ENCODE peak calls at places on chromosome 15, in eight cellular contexts. One of them, this sample, is unnamed.

GRCh38 chr15:31487811-31488436 is 161.3 kb downstream of the KLF13 start:
- DNase-seq in GM04504: no peak
- DNase-seq in adrenal gland: no peak
- DNase-seq in amniotic stem cell: no peak
- DNase-seq in posterior vena cava: peak
- DNase-seq in HTR-8/SVneo: no peak
- DNase-seq in fibroblast of the conjunctiva: no peak
- DNase-seq in HT1080: no peak
- DNase-seq in this sample: peak

GRCh38 chr15:87362531-87362930 is 894.0 kb downstream of the NTRK3 start:
- DNase-seq in HT1080: peak
- DNase-seq in posterior vena cava: no peak
- DNase-seq in adrenal gland: no peak
- DNase-seq in fibroblast of the conjunctiva: no peak
- DNase-seq in GM04504: no peak
- DNase-seq in HTR-8/SVneo: no peak
- DNase-seq in amniotic stem cell: no peak
- DNase-seq in this sample: no peak

GRCh38 chr15:90870354-90871096 is 2.1 kb downstream of the FURIN start:
- DNase-seq in adrenal gland: no peak
- DNase-seq in posterior vena cava: no peak
- DNase-seq in fibroblast of the conjunctiva: no peak
- DNase-seq in HTR-8/SVneo: no peak
- DNase-seq in HT1080: peak
- DNase-seq in GM04504: no peak
- DNase-seq in amniotic stem cell: no peak
- DNase-seq in this sample: peak

GRCh38 chr15:39553947-39554731 is 26.7 kb upstream of the THBS1 start:
- DNase-seq in HTR-8/SVneo: no peak
- DNase-seq in GM04504: no peak
- DNase-seq in posterior vena cava: no peak
- DNase-seq in adrenal gland: no peak
- DNase-seq in fibroblast of the conjunctiva: no peak
- DNase-seq in HT1080: no peak
- DNase-seq in amniotic stem cell: no peak
- DNase-seq in this sample: no peak

GRCh38 chr15:29071907-29072273 is 186.1 kb downstream of the APBA2 start:
- DNase-seq in adrenal gland: no peak
- DNase-seq in HTR-8/SVneo: no peak
- DNase-seq in posterior vena cava: no peak
- DNase-seq in fibroblast of the conjunctiva: no peak
- DNase-seq in HT1080: no peak
- DNase-seq in amniotic stem cell: no peak
- DNase-seq in GM04504: no peak
- DNase-seq in this sample: peak

GRCh38 chr15:69807752-69808151 is 290.0 kb downstream of the TLE3 start:
- DNase-seq in fibroblast of the conjunctiva: no peak
- DNase-seq in GM04504: no peak
- DNase-seq in HT1080: peak
- DNase-seq in HTR-8/SVneo: peak
- DNase-seq in amniotic stem cell: peak
- DNase-seq in adrenal gland: no peak
- DNase-seq in posterior vena cava: no peak
- DNase-seq in this sample: no peak

GRCh38 chr15:63539517-63539916 is 35.1 kb downstream of the USP3 start:
- DNase-seq in fibroblast of the conjunctiva: no peak
- DNase-seq in posterior vena cava: no peak
- DNase-seq in adrenal gland: peak
- DNase-seq in HT1080: no peak
- DNase-seq in amniotic stem cell: no peak
- DNase-seq in HTR-8/SVneo: no peak
- DNase-seq in GM04504: no peak
- DNase-seq in this sample: no peak

GRCh38 chr15:76206325-76206976 is 104.8 kb downstream of the ETFA start:
- DNase-seq in HT1080: peak
- DNase-seq in GM04504: no peak
- DNase-seq in amniotic stem cell: no peak
- DNase-seq in HTR-8/SVneo: no peak
- DNase-seq in fibroblast of the conjunctiva: peak
- DNase-seq in adrenal gland: peak
- DNase-seq in posterior vena cava: no peak
- DNase-seq in this sample: peak

GRCh38 chr15:53305554-53305953 is 453.9 kb downstream of the WDR72 start:
- DNase-seq in HT1080: no peak
- DNase-seq in amniotic stem cell: no peak
- DNase-seq in HTR-8/SVneo: no peak
- DNase-seq in adrenal gland: no peak
- DNase-seq in fibroblast of the conjunctiva: no peak
- DNase-seq in posterior vena cava: no peak
- DNase-seq in GM04504: no peak
- DNase-seq in this sample: no peak

GRCh38 chr15:29008846-29009245 is 123.1 kb downstream of the APBA2 start:
- DNase-seq in fibroblast of the conjunctiva: no peak
- DNase-seq in HTR-8/SVneo: no peak
- DNase-seq in adrenal gland: no peak
- DNase-seq in GM04504: no peak
- DNase-seq in amniotic stem cell: no peak
- DNase-seq in posterior vena cava: peak
- DNase-seq in HT1080: no peak
- DNase-seq in this sample: no peak

GRCh38 chr15:66565731-66566130 is at the start of gene LCTL:
- DNase-seq in posterior vena cava: peak
- DNase-seq in HTR-8/SVneo: peak
- DNase-seq in amniotic stem cell: no peak
- DNase-seq in fibroblast of the conjunctiva: no peak
- DNase-seq in GM04504: no peak
- DNase-seq in adrenal gland: no peak
- DNase-seq in HT1080: peak
- DNase-seq in this sample: no peak

GRCh38 chr15:55394694-55395093 is 13.5 kb downstream of the CCPG1 start:
- DNase-seq in GM04504: no peak
- DNase-seq in amniotic stem cell: no peak
- DNase-seq in posterior vena cava: no peak
- DNase-seq in HT1080: no peak
- DNase-seq in HTR-8/SVneo: no peak
- DNase-seq in adrenal gland: no peak
- DNase-seq in fibroblast of the conjunctiva: no peak
- DNase-seq in this sample: no peak

GRCh38 chr15:73323956-73324355 is 44.8 kb downstream of the HCN4 start:
- DNase-seq in HT1080: no peak
- DNase-seq in HTR-8/SVneo: no peak
- DNase-seq in fibroblast of the conjunctiva: no peak
- DNase-seq in amniotic stem cell: no peak
- DNase-seq in adrenal gland: no peak
- DNase-seq in posterior vena cava: peak
- DNase-seq in GM04504: no peak
- DNase-seq in this sample: no peak

GRCh38 chr15:73573572-73573971 is 59.6 kb downstream of the NPTN start:
- DNase-seq in fibroblast of the conjunctiva: peak
- DNase-seq in posterior vena cava: no peak
- DNase-seq in HTR-8/SVneo: no peak
- DNase-seq in adrenal gland: peak
- DNase-seq in HT1080: peak
- DNase-seq in amniotic stem cell: no peak
- DNase-seq in GM04504: no peak
- DNase-seq in this sample: no peak

GRCh38 chr15:99361541-99362185 is 110.4 kb downstream of the LRRC28 start:
- DNase-seq in GM04504: no peak
- DNase-seq in fibroblast of the conjunctiva: peak
- DNase-seq in amniotic stem cell: no peak
- DNase-seq in posterior vena cava: no peak
- DNase-seq in adrenal gland: no peak
- DNase-seq in HTR-8/SVneo: no peak
- DNase-seq in HT1080: no peak
- DNase-seq in this sample: no peak

GRCh38 chr15:101709466-101709865 is 14.8 kb downstream of the TARS3 start:
- DNase-seq in posterior vena cava: no peak
- DNase-seq in HT1080: no peak
- DNase-seq in amniotic stem cell: no peak
- DNase-seq in adrenal gland: no peak
- DNase-seq in GM04504: no peak
- DNase-seq in HTR-8/SVneo: no peak
- DNase-seq in fibroblast of the conjunctiva: no peak
- DNase-seq in this sample: no peak

GRCh38 chr15:66132251-66132816 is 121.2 kb downstream of the MEGF11 start:
- DNase-seq in GM04504: no peak
- DNase-seq in posterior vena cava: no peak
- DNase-seq in adrenal gland: no peak
- DNase-seq in fibroblast of the conjunctiva: no peak
- DNase-seq in HTR-8/SVneo: no peak
- DNase-seq in HT1080: no peak
- DNase-seq in amniotic stem cell: no peak
- DNase-seq in this sample: peak

GRCh38 chr15:98069256-98069655 is 108.8 kb downstream of the ARRDC4 start:
- DNase-seq in posterior vena cava: no peak
- DNase-seq in amniotic stem cell: no peak
- DNase-seq in fibroblast of the conjunctiva: no peak
- DNase-seq in adrenal gland: no peak
- DNase-seq in HTR-8/SVneo: no peak
- DNase-seq in HT1080: no peak
- DNase-seq in GM04504: no peak
- DNase-seq in this sample: no peak

GRCh38 chr15:80403712-80404056 is 498 bp upstream of the ARNT2 start:
- DNase-seq in HT1080: no peak
- DNase-seq in amniotic stem cell: no peak
- DNase-seq in GM04504: no peak
- DNase-seq in adrenal gland: no peak
- DNase-seq in HTR-8/SVneo: no peak
- DNase-seq in fibroblast of the conjunctiva: no peak
- DNase-seq in posterior vena cava: no peak
- DNase-seq in this sample: peak

GRCh38 chr15:52709172-52709979 is 30.2 kb upstream of the ATOSA start:
- DNase-seq in posterior vena cava: no peak
- DNase-seq in HTR-8/SVneo: no peak
- DNase-seq in fibroblast of the conjunctiva: no peak
- DNase-seq in HT1080: no peak
- DNase-seq in amniotic stem cell: no peak
- DNase-seq in adrenal gland: no peak
- DNase-seq in GM04504: no peak
- DNase-seq in this sample: no peak

GRCh38 chr15:85380860-85381535 is 595 bp downstream of the AKAP13 start:
- DNase-seq in HTR-8/SVneo: peak
- DNase-seq in HT1080: peak
- DNase-seq in GM04504: no peak
- DNase-seq in posterior vena cava: peak
- DNase-seq in adrenal gland: peak
- DNase-seq in amniotic stem cell: peak
- DNase-seq in fibroblast of the conjunctiva: no peak
- DNase-seq in this sample: no peak

GRCh38 chr15:30929064-30929669 is 25.5 kb downstream of the FAN1 start:
- DNase-seq in HTR-8/SVneo: no peak
- DNase-seq in fibroblast of the conjunctiva: no peak
- DNase-seq in adrenal gland: no peak
- DNase-seq in GM04504: no peak
- DNase-seq in amniotic stem cell: no peak
- DNase-seq in HT1080: no peak
- DNase-seq in posterior vena cava: no peak
- DNase-seq in this sample: no peak

GRCh38 chr15:77497942-77498361 is 77.3 kb downstream of the HMG20A start:
- DNase-seq in HTR-8/SVneo: no peak
- DNase-seq in amniotic stem cell: no peak
- DNase-seq in fibroblast of the conjunctiva: no peak
- DNase-seq in posterior vena cava: no peak
- DNase-seq in adrenal gland: no peak
- DNase-seq in GM04504: no peak
- DNase-seq in HT1080: no peak
- DNase-seq in this sample: peak

GRCh38 chr15:48144889-48145288 is 24.1 kb downstream of the SLC24A5 start:
- DNase-seq in HTR-8/SVneo: no peak
- DNase-seq in HT1080: no peak
- DNase-seq in posterior vena cava: no peak
- DNase-seq in adrenal gland: no peak
- DNase-seq in fibroblast of the conjunctiva: no peak
- DNase-seq in amniotic stem cell: no peak
- DNase-seq in GM04504: no peak
- DNase-seq in this sample: no peak

GRCh38 chr15:40108061-40108854 is 421 bp downstream of the BMF start:
- DNase-seq in HTR-8/SVneo: no peak
- DNase-seq in HT1080: peak
- DNase-seq in GM04504: no peak
- DNase-seq in adrenal gland: peak
- DNase-seq in posterior vena cava: peak
- DNase-seq in amniotic stem cell: no peak
- DNase-seq in fibroblast of the conjunctiva: no peak
- DNase-seq in this sample: peak

GRCh38 chr15:81296218-81296617 is 27.7 kb downstream of the STARD5 start:
- DNase-seq in adrenal gland: no peak
- DNase-seq in fibroblast of the conjunctiva: no peak
- DNase-seq in HTR-8/SVneo: no peak
- DNase-seq in posterior vena cava: no peak
- DNase-seq in amniotic stem cell: no peak
- DNase-seq in GM04504: no peak
- DNase-seq in HT1080: no peak
- DNase-seq in this sample: no peak

GRCh38 chr15:74840851-74841760 is 1.9 kb downstream of the ULK3 start:
- DNase-seq in amniotic stem cell: no peak
- DNase-seq in adrenal gland: no peak
- DNase-seq in HTR-8/SVneo: no peak
- DNase-seq in HT1080: no peak
- DNase-seq in fibroblast of the conjunctiva: no peak
- DNase-seq in posterior vena cava: no peak
- DNase-seq in GM04504: no peak
- DNase-seq in this sample: no peak

GRCh38 chr15:57761562-57761961 is 55.0 kb downstream of the POLR2M start:
- DNase-seq in GM04504: no peak
- DNase-seq in posterior vena cava: no peak
- DNase-seq in adrenal gland: no peak
- DNase-seq in fibroblast of the conjunctiva: no peak
- DNase-seq in amniotic stem cell: no peak
- DNase-seq in HT1080: no peak
- DNase-seq in HTR-8/SVneo: no peak
- DNase-seq in this sample: no peak

GRCh38 chr15:77508541-77509505 is 88.1 kb downstream of the HMG20A start:
- DNase-seq in HT1080: peak
- DNase-seq in GM04504: no peak
- DNase-seq in posterior vena cava: peak
- DNase-seq in HTR-8/SVneo: no peak
- DNase-seq in fibroblast of the conjunctiva: no peak
- DNase-seq in adrenal gland: peak
- DNase-seq in amniotic stem cell: no peak
- DNase-seq in this sample: no peak

GRCh38 chr15:51907136-51907862 is 64.3 kb downstream of the LEO1 start:
- DNase-seq in posterior vena cava: no peak
- DNase-seq in amniotic stem cell: no peak
- DNase-seq in adrenal gland: peak
- DNase-seq in fibroblast of the conjunctiva: no peak
- DNase-seq in GM04504: no peak
- DNase-seq in HT1080: peak
- DNase-seq in HTR-8/SVneo: no peak
- DNase-seq in this sample: peak

GRCh38 chr15:80849308-80849707 is 70.1 kb downstream of the CEMIP start:
- DNase-seq in posterior vena cava: no peak
- DNase-seq in HT1080: peak
- DNase-seq in GM04504: peak
- DNase-seq in adrenal gland: peak
- DNase-seq in HTR-8/SVneo: peak
- DNase-seq in fibroblast of the conjunctiva: peak
- DNase-seq in amniotic stem cell: peak
- DNase-seq in this sample: peak

GRCh38 chr15:33581032-33581431 is 270.3 kb downstream of the RYR3 start:
- DNase-seq in amniotic stem cell: no peak
- DNase-seq in HTR-8/SVneo: no peak
- DNase-seq in HT1080: peak
- DNase-seq in GM04504: no peak
- DNase-seq in posterior vena cava: no peak
- DNase-seq in fibroblast of the conjunctiva: peak
- DNase-seq in adrenal gland: peak
- DNase-seq in this sample: no peak

GRCh38 chr15:48748535-48748934 is 62.3 kb downstream of the CEP152 start:
- DNase-seq in fibroblast of the conjunctiva: no peak
- DNase-seq in GM04504: peak
- DNase-seq in adrenal gland: no peak
- DNase-seq in amniotic stem cell: peak
- DNase-seq in posterior vena cava: no peak
- DNase-seq in HTR-8/SVneo: no peak
- DNase-seq in HT1080: no peak
- DNase-seq in this sample: no peak

GRCh38 chr15:90582553-90582952 is 52.8 kb downstream of the CRTC3 start:
- DNase-seq in fibroblast of the conjunctiva: no peak
- DNase-seq in amniotic stem cell: no peak
- DNase-seq in posterior vena cava: no peak
- DNase-seq in GM04504: no peak
- DNase-seq in HT1080: no peak
- DNase-seq in adrenal gland: no peak
- DNase-seq in HTR-8/SVneo: no peak
- DNase-seq in this sample: no peak

This sample was measured in G401.